ENCODE peak calls at places on chromosome 5, in nine cellular contexts. One of them, this sample, is unnamed.

GRCh38 chr5:58922392-58923171 is 339.7 kb downstream of the RAB3C start:
- DNase-seq in cardiac muscle cell: no peak
- DNase-seq in AG04449: no peak
- DNase-seq in cardiac fibroblast: peak
- DNase-seq in ovary: peak
- DNase-seq in PC-3: peak
- DNase-seq in A549: no peak
- DNase-seq in AG10803: peak
- DNase-seq in fibroblast of pulmonary artery: peak
- DNase-seq in this sample: no peak

GRCh38 chr5:175823731-175824525 is 47.5 kb upstream of the CPLX2 start:
- DNase-seq in AG10803: no peak
- DNase-seq in AG04449: no peak
- DNase-seq in PC-3: no peak
- DNase-seq in ovary: no peak
- DNase-seq in cardiac fibroblast: no peak
- DNase-seq in cardiac muscle cell: peak
- DNase-seq in fibroblast of pulmonary artery: no peak
- DNase-seq in A549: no peak
- DNase-seq in this sample: no peak

GRCh38 chr5:87885727-87886126 is 382.9 kb downstream of the TMEM161B start:
- DNase-seq in AG10803: no peak
- DNase-seq in ovary: no peak
- DNase-seq in fibroblast of pulmonary artery: no peak
- DNase-seq in cardiac fibroblast: no peak
- DNase-seq in AG04449: no peak
- DNase-seq in cardiac muscle cell: no peak
- DNase-seq in A549: no peak
- DNase-seq in PC-3: peak
- DNase-seq in this sample: no peak

GRCh38 chr5:132180134-132180745 is 47.4 kb downstream of the P4HA2 start:
- DNase-seq in A549: peak
- DNase-seq in ovary: no peak
- DNase-seq in AG10803: peak
- DNase-seq in cardiac muscle cell: peak
- DNase-seq in fibroblast of pulmonary artery: peak
- DNase-seq in cardiac fibroblast: peak
- DNase-seq in AG04449: peak
- DNase-seq in PC-3: peak
- DNase-seq in this sample: no peak

GRCh38 chr5:14675865-14676300 is 11.4 kb downstream of the OTULIN start:
- DNase-seq in cardiac muscle cell: no peak
- DNase-seq in AG04449: no peak
- DNase-seq in ovary: no peak
- DNase-seq in cardiac fibroblast: no peak
- DNase-seq in fibroblast of pulmonary artery: peak
- DNase-seq in A549: no peak
- DNase-seq in AG10803: no peak
- DNase-seq in PC-3: no peak
- DNase-seq in this sample: peak

GRCh38 chr5:16707869-16708192 is 91.0 kb upstream of the RETREG1 start:
- DNase-seq in cardiac fibroblast: no peak
- DNase-seq in fibroblast of pulmonary artery: no peak
- DNase-seq in cardiac muscle cell: no peak
- DNase-seq in AG10803: no peak
- DNase-seq in PC-3: no peak
- DNase-seq in A549: no peak
- DNase-seq in ovary: no peak
- DNase-seq in AG04449: no peak
- DNase-seq in this sample: no peak

GRCh38 chr5:154580422-154580821 is 102.4 kb upstream of the HAND1 start:
- DNase-seq in fibroblast of pulmonary artery: no peak
- DNase-seq in cardiac fibroblast: no peak
- DNase-seq in A549: no peak
- DNase-seq in PC-3: no peak
- DNase-seq in AG10803: no peak
- DNase-seq in cardiac muscle cell: no peak
- DNase-seq in AG04449: no peak
- DNase-seq in ovary: no peak
- DNase-seq in this sample: no peak

GRCh38 chr5:33470544-33470943 is 29.8 kb downstream of the TARS1 start:
- DNase-seq in PC-3: peak
- DNase-seq in cardiac fibroblast: peak
- DNase-seq in AG04449: peak
- DNase-seq in fibroblast of pulmonary artery: peak
- DNase-seq in ovary: no peak
- DNase-seq in A549: peak
- DNase-seq in cardiac muscle cell: peak
- DNase-seq in AG10803: peak
- DNase-seq in this sample: no peak

GRCh38 chr5:53879708-53880356 is 319.4 kb downstream of the NDUFS4 start:
- DNase-seq in PC-3: no peak
- DNase-seq in AG10803: no peak
- DNase-seq in cardiac muscle cell: no peak
- DNase-seq in A549: no peak
- DNase-seq in fibroblast of pulmonary artery: no peak
- DNase-seq in cardiac fibroblast: no peak
- DNase-seq in AG04449: no peak
- DNase-seq in ovary: no peak
- DNase-seq in this sample: no peak

GRCh38 chr5:150778517-150779396 is at the start of gene SMIM3:
- DNase-seq in ovary: peak
- DNase-seq in fibroblast of pulmonary artery: peak
- DNase-seq in cardiac muscle cell: peak
- DNase-seq in cardiac fibroblast: peak
- DNase-seq in AG04449: no peak
- DNase-seq in AG10803: peak
- DNase-seq in PC-3: peak
- DNase-seq in A549: peak
- DNase-seq in this sample: peak

GRCh38 chr5:34791761-34792244 is 47.2 kb upstream of the TTC23L start:
- DNase-seq in fibroblast of pulmonary artery: peak
- DNase-seq in AG10803: peak
- DNase-seq in PC-3: no peak
- DNase-seq in A549: no peak
- DNase-seq in ovary: no peak
- DNase-seq in cardiac fibroblast: peak
- DNase-seq in AG04449: peak
- DNase-seq in cardiac muscle cell: no peak
- DNase-seq in this sample: no peak

GRCh38 chr5:124662261-124662781 is 84.1 kb downstream of the ZNF608 start:
- DNase-seq in A549: peak
- DNase-seq in fibroblast of pulmonary artery: no peak
- DNase-seq in PC-3: no peak
- DNase-seq in cardiac muscle cell: no peak
- DNase-seq in AG04449: no peak
- DNase-seq in ovary: no peak
- DNase-seq in cardiac fibroblast: no peak
- DNase-seq in AG10803: no peak
- DNase-seq in this sample: no peak

GRCh38 chr5:64331597-64332277 is 166.1 kb downstream of the RNF180 start:
- DNase-seq in A549: no peak
- DNase-seq in cardiac fibroblast: no peak
- DNase-seq in ovary: no peak
- DNase-seq in cardiac muscle cell: no peak
- DNase-seq in fibroblast of pulmonary artery: no peak
- DNase-seq in PC-3: no peak
- DNase-seq in AG10803: no peak
- DNase-seq in AG04449: no peak
- DNase-seq in this sample: no peak

GRCh38 chr5:14064841-14065240 is 78.3 kb upstream of the TRIO start:
- DNase-seq in cardiac fibroblast: peak
- DNase-seq in cardiac muscle cell: no peak
- DNase-seq in fibroblast of pulmonary artery: no peak
- DNase-seq in PC-3: no peak
- DNase-seq in A549: no peak
- DNase-seq in AG10803: peak
- DNase-seq in ovary: no peak
- DNase-seq in AG04449: peak
- DNase-seq in this sample: no peak

GRCh38 chr5:55665065-55665464 is 47.1 kb downstream of the SLC38A9 start:
- DNase-seq in cardiac muscle cell: no peak
- DNase-seq in AG10803: no peak
- DNase-seq in AG04449: no peak
- DNase-seq in ovary: no peak
- DNase-seq in A549: no peak
- DNase-seq in PC-3: no peak
- DNase-seq in fibroblast of pulmonary artery: no peak
- DNase-seq in cardiac fibroblast: peak
- DNase-seq in this sample: no peak

GRCh38 chr5:95870105-95870672 is 47.7 kb upstream of the GLRX start:
- DNase-seq in ovary: no peak
- DNase-seq in A549: no peak
- DNase-seq in cardiac fibroblast: peak
- DNase-seq in AG04449: no peak
- DNase-seq in PC-3: peak
- DNase-seq in cardiac muscle cell: no peak
- DNase-seq in AG10803: no peak
- DNase-seq in fibroblast of pulmonary artery: peak
- DNase-seq in this sample: peak

GRCh38 chr5:75522542-75522941 is 10.9 kb downstream of the POLK start:
- DNase-seq in PC-3: no peak
- DNase-seq in cardiac muscle cell: no peak
- DNase-seq in AG10803: no peak
- DNase-seq in cardiac fibroblast: no peak
- DNase-seq in A549: no peak
- DNase-seq in AG04449: no peak
- DNase-seq in fibroblast of pulmonary artery: peak
- DNase-seq in ovary: no peak
- DNase-seq in this sample: no peak

GRCh38 chr5:39202594-39203290 is 16.6 kb downstream of the FYB1 start:
- DNase-seq in cardiac muscle cell: no peak
- DNase-seq in fibroblast of pulmonary artery: no peak
- DNase-seq in AG10803: no peak
- DNase-seq in ovary: no peak
- DNase-seq in A549: no peak
- DNase-seq in AG04449: no peak
- DNase-seq in PC-3: no peak
- DNase-seq in cardiac fibroblast: no peak
- DNase-seq in this sample: no peak

GRCh38 chr5:149946118-149946517 is 1.5 kb upstream of the PDE6A start:
- DNase-seq in AG10803: no peak
- DNase-seq in PC-3: no peak
- DNase-seq in A549: no peak
- DNase-seq in AG04449: no peak
- DNase-seq in cardiac muscle cell: no peak
- DNase-seq in fibroblast of pulmonary artery: no peak
- DNase-seq in ovary: no peak
- DNase-seq in cardiac fibroblast: no peak
- DNase-seq in this sample: no peak

GRCh38 chr5:1883925-1884637 is 1.4 kb upstream of the IRX4 start:
- DNase-seq in PC-3: no peak
- DNase-seq in AG10803: no peak
- DNase-seq in cardiac muscle cell: no peak
- DNase-seq in A549: no peak
- DNase-seq in AG04449: no peak
- DNase-seq in fibroblast of pulmonary artery: no peak
- DNase-seq in cardiac fibroblast: no peak
- DNase-seq in ovary: no peak
- DNase-seq in this sample: no peak
- H3K4me3 ChIP-seq in PC-3: peak
- H3K4me3 ChIP-seq in AG10803: no peak
- H3K4me3 ChIP-seq in cardiac muscle cell: peak
- H3K4me3 ChIP-seq in A549: peak
- H3K4me3 ChIP-seq in AG04449: no peak
- H3K4me3 ChIP-seq in fibroblast of pulmonary artery: no peak
- H3K4me3 ChIP-seq in cardiac fibroblast: no peak
- H3K4me3 ChIP-seq in ovary: no peak
- H3K4me3 ChIP-seq in this sample: no peak

GRCh38 chr5:43078956-43079355 is 38.8 kb upstream of the ANXA2R start:
- DNase-seq in cardiac muscle cell: peak
- DNase-seq in A549: peak
- DNase-seq in ovary: no peak
- DNase-seq in AG10803: peak
- DNase-seq in AG04449: no peak
- DNase-seq in fibroblast of pulmonary artery: peak
- DNase-seq in PC-3: no peak
- DNase-seq in cardiac fibroblast: peak
- DNase-seq in this sample: no peak

GRCh38 chr5:43074987-43075318 is 34.8 kb upstream of the ANXA2R start:
- DNase-seq in A549: no peak
- DNase-seq in cardiac fibroblast: no peak
- DNase-seq in AG04449: no peak
- DNase-seq in cardiac muscle cell: no peak
- DNase-seq in PC-3: no peak
- DNase-seq in fibroblast of pulmonary artery: no peak
- DNase-seq in AG10803: no peak
- DNase-seq in ovary: no peak
- DNase-seq in this sample: no peak

GRCh38 chr5:43075319-43076293 is 35.5 kb upstream of the ANXA2R start:
- DNase-seq in AG10803: peak
- DNase-seq in fibroblast of pulmonary artery: peak
- DNase-seq in ovary: peak
- DNase-seq in PC-3: no peak
- DNase-seq in A549: no peak
- DNase-seq in cardiac muscle cell: no peak
- DNase-seq in cardiac fibroblast: peak
- DNase-seq in AG04449: no peak
- DNase-seq in this sample: no peak

GRCh38 chr5:43068037-43068436 is 27.9 kb upstream of the ANXA2R start:
- DNase-seq in AG04449: no peak
- DNase-seq in ovary: no peak
- DNase-seq in PC-3: no peak
- DNase-seq in A549: no peak
- DNase-seq in AG10803: no peak
- DNase-seq in cardiac fibroblast: no peak
- DNase-seq in fibroblast of pulmonary artery: no peak
- DNase-seq in cardiac muscle cell: no peak
- DNase-seq in this sample: no peak

GRCh38 chr5:43073597-43074546 is 33.8 kb upstream of the ANXA2R start:
- DNase-seq in fibroblast of pulmonary artery: peak
- DNase-seq in AG04449: no peak
- DNase-seq in AG10803: peak
- DNase-seq in A549: peak
- DNase-seq in ovary: no peak
- DNase-seq in PC-3: peak
- DNase-seq in cardiac fibroblast: peak
- DNase-seq in cardiac muscle cell: peak
- DNase-seq in this sample: no peak
- TF ChIP-seq CTCF in fibroblast of pulmonary artery: peak
- TF ChIP-seq CTCF in AG04449: peak
- TF ChIP-seq CTCF in AG10803: peak
- TF ChIP-seq CTCF in A549: peak
- TF ChIP-seq CTCF in ovary: no peak
- TF ChIP-seq CTCF in PC-3: peak
- TF ChIP-seq CTCF in cardiac fibroblast: peak
- TF ChIP-seq CTCF in cardiac muscle cell: peak
- TF ChIP-seq CTCF in this sample: peak

GRCh38 chr5:7331083-7331482 is 64.9 kb upstream of the ADCY2 start:
- DNase-seq in fibroblast of pulmonary artery: no peak
- DNase-seq in AG04449: no peak
- DNase-seq in PC-3: no peak
- DNase-seq in cardiac fibroblast: no peak
- DNase-seq in AG10803: no peak
- DNase-seq in ovary: no peak
- DNase-seq in A549: no peak
- DNase-seq in cardiac muscle cell: peak
- DNase-seq in this sample: no peak
- H3K4me3 ChIP-seq in fibroblast of pulmonary artery: no peak
- H3K4me3 ChIP-seq in AG04449: no peak
- H3K4me3 ChIP-seq in PC-3: no peak
- H3K4me3 ChIP-seq in cardiac fibroblast: no peak
- H3K4me3 ChIP-seq in AG10803: no peak
- H3K4me3 ChIP-seq in ovary: no peak
- H3K4me3 ChIP-seq in A549: no peak
- H3K4me3 ChIP-seq in cardiac muscle cell: no peak
- H3K4me3 ChIP-seq in this sample: no peak

GRCh38 chr5:1052641-1053390 is 44.2 kb downstream of the NKD2 start:
- DNase-seq in A549: peak
- DNase-seq in PC-3: no peak
- DNase-seq in cardiac fibroblast: no peak
- DNase-seq in ovary: no peak
- DNase-seq in cardiac muscle cell: no peak
- DNase-seq in AG10803: peak
- DNase-seq in fibroblast of pulmonary artery: no peak
- DNase-seq in AG04449: no peak
- DNase-seq in this sample: no peak
- TF ChIP-seq CTCF in A549: peak
- TF ChIP-seq CTCF in PC-3: peak
- TF ChIP-seq CTCF in cardiac fibroblast: no peak
- TF ChIP-seq CTCF in ovary: no peak
- TF ChIP-seq CTCF in cardiac muscle cell: no peak
- TF ChIP-seq CTCF in AG10803: peak
- TF ChIP-seq CTCF in fibroblast of pulmonary artery: no peak
- TF ChIP-seq CTCF in AG04449: peak
- TF ChIP-seq CTCF in this sample: peak